ENCODE peak calls at places on chromosomes 13 and 19, in eight cellular contexts. S is GM10248; R is RPMI8226; Q is ovary; E is T-helper 2 cell treated with Interferon-gamma antibody and Interleukin-4, amounts not matched to agents 5 μg/mL and 100 μg/mL, for 36 hours; U is 8988T; K is activated CD4-positive, alpha-beta T cell treated with anti-CD3 and anti-CD28 coated beads, Interleukin-2, amount 50 U/mL, for 48 hours; D is stimulated activated naive CD4-positive, alpha-beta T cell. Z is an unnamed sample.

GRCh38 chr13:74715718-74716117 is 581.5 kb upstream of the KLF12 start:
- DNase-seq in U (no peak), S (no peak), D (no peak), Q (no peak), K (no peak), E (no peak), R (no peak), Z (no peak)

GRCh38 chr19:56942749-56943148 is 102.2 kb upstream of the PEG3 start:
- DNase-seq in E (no peak), D (no peak), Q (peak), U (no peak), K (no peak), R (no peak), S (no peak), Z (no peak)

GRCh38 chr13:91714726-91715334 is 316.4 kb downstream of the GPC5 start:
- DNase-seq in R (no peak), U (no peak), S (no peak), E (no peak), Q (no peak), K (no peak), D (no peak), Z (no peak)

GRCh38 chr19:18233224-18233825 is 7.1 kb upstream of the PDE4C start:
- DNase-seq in U (no peak), R (peak), K (peak), E (peak), Q (no peak), D (no peak), S (peak), Z (peak)

GRCh38 chr13:107866007-107866665 is 349.2 kb downstream of the LIG4 start:
- DNase-seq in R (peak), E (no peak), Q (no peak), S (no peak), D (no peak), K (no peak), U (peak), Z (no peak)

GRCh38 chr13:94329754-94330551 is 149.5 kb downstream of the DCT start:
- DNase-seq in R (no peak), D (no peak), E (no peak), Q (peak), K (no peak), U (no peak), S (no peak), Z (peak)

GRCh38 chr13:98295371-98295770 is 118.3 kb upstream of the RNF113B start:
- DNase-seq in S (no peak), Q (no peak), R (no peak), E (no peak), U (no peak), D (no peak), K (no peak), Z (no peak)

GRCh38 chr19:35168261-35168660 is 13.7 kb downstream of the FXYD5 start:
- DNase-seq in U (no peak), E (no peak), D (no peak), S (no peak), K (no peak), Q (no peak), R (no peak), Z (no peak)